ENCODE peak calls at places on chromosome 18, in six cellular contexts. S is BE2C, P is pancreas, J is HFF-Myc, U is H7, C is endodermal cell. R is an unnamed sample.
A peak's percentile ranks its signal among the peaks of the same experiment; 100 is the strongest.

GRCh38 chr18:711693-712400 is 583 bp downstream of the ENOSF1 start:
- DNase-seq in S (peak; percentile 30), P (peak; percentile 60), J (no peak), U (peak; percentile 64), C (peak; percentile 66), R (peak; percentile 56)

GRCh38 chr18:12811191-12811950 is 72.7 kb downstream of the PTPN2 start:
- DNase-seq in S (no peak), P (no peak), J (no peak), U (no peak), C (no peak), R (no peak)

GRCh38 chr18:54765636-54766035 is 62.6 kb upstream of the RAB27B start:
- DNase-seq in S (no peak), P (no peak), J (no peak), U (no peak), C (no peak), R (no peak)

GRCh38 chr18:45008694-45009372 is 328.1 kb downstream of the SETBP1 start:
- DNase-seq in S (no peak), P (no peak), J (no peak), U (no peak), C (no peak), R (no peak)

GRCh38 chr18:12255626-12256026 is 1.5 kb downstream of the CIDEA start:
- DNase-seq in S (no peak), P (no peak), J (no peak), U (no peak), C (peak; percentile 68), R (no peak)

GRCh38 chr18:56756971-56757370 is 105.8 kb downstream of the WDR7 start:
- DNase-seq in S (peak; percentile 18), P (no peak), J (no peak), U (no peak), C (no peak), R (no peak)

GRCh38 chr18:80245781-80246655 is 1.3 kb downstream of the PARD6G start:
- DNase-seq in S (no peak), P (no peak), J (no peak), U (peak; percentile 95), C (peak; percentile 88), R (no peak)

GRCh38 chr18:75290737-75291358 is 80.3 kb downstream of the TSHZ1 start:
- DNase-seq in S (no peak), P (no peak), J (no peak), U (no peak), C (no peak), R (no peak)

GRCh38 chr18:9755110-9755509 is 47.0 kb downstream of the RAB31 start:
- DNase-seq in S (no peak), P (no peak), J (no peak), U (no peak), C (no peak), R (no peak)

GRCh38 chr18:36634573-36635216 is 194.1 kb downstream of the TPGS2 start:
- DNase-seq in S (no peak), P (no peak), J (no peak), U (no peak), C (no peak), R (no peak)
- H3K4me3 ChIP-seq in S (no peak overlapping the region), P (no peak overlapping the region), J (no peak overlapping the region), U (no peak overlapping the region), C (no peak overlapping the region), R (no peak overlapping the region)

GRCh38 chr18:59556265-59556664 is 141.0 kb downstream of the CCBE1 start:
- DNase-seq in S (peak; percentile 42), P (no peak), J (no peak), U (no peak), C (no peak), R (no peak)

GRCh38 chr18:59561596-59561995 is 135.6 kb downstream of the CCBE1 start:
- DNase-seq in S (no peak), P (no peak), J (no peak), U (no peak), C (no peak), R (no peak)

GRCh38 chr18:59562751-59563150 is 134.5 kb downstream of the CCBE1 start:
- DNase-seq in S (no peak), P (no peak), J (no peak), U (no peak), C (no peak), R (no peak)

GRCh38 chr18:59560556-59560955 is 136.7 kb downstream of the CCBE1 start:
- DNase-seq in S (no peak), P (no peak), J (no peak), U (no peak), C (no peak), R (no peak)

GRCh38 chr18:59559528-59559927 is 137.7 kb downstream of the CCBE1 start:
- DNase-seq in S (no peak), P (no peak), J (no peak), U (no peak), C (no peak), R (no peak)
- H3K4me3 ChIP-seq in S (no peak overlapping the region), P (no peak overlapping the region), J (no peak overlapping the region), U (no peak overlapping the region), C (no peak overlapping the region), R (no peak overlapping the region)

GRCh38 chr18:76521367-76521766 is 26.3 kb upstream of the ZNF516 start:
- DNase-seq in S (no peak), P (no peak), J (no peak), U (no peak), C (no peak), R (no peak)

GRCh38 chr18:76514573-76514972 is 19.5 kb upstream of the ZNF516 start:
- DNase-seq in S (no peak), P (no peak), J (no peak), U (no peak), C (no peak), R (no peak)

GRCh38 chr18:76519156-76519549 is 24.1 kb upstream of the ZNF516 start:
- DNase-seq in S (no peak), P (no peak), J (no peak), U (peak; percentile 59), C (peak; percentile 65), R (no peak)

GRCh38 chr18:76518543-76519155 is 23.6 kb upstream of the ZNF516 start:
- DNase-seq in S (no peak), P (no peak), J (no peak), U (peak; percentile 66), C (peak; percentile 85), R (no peak)

DNA sequence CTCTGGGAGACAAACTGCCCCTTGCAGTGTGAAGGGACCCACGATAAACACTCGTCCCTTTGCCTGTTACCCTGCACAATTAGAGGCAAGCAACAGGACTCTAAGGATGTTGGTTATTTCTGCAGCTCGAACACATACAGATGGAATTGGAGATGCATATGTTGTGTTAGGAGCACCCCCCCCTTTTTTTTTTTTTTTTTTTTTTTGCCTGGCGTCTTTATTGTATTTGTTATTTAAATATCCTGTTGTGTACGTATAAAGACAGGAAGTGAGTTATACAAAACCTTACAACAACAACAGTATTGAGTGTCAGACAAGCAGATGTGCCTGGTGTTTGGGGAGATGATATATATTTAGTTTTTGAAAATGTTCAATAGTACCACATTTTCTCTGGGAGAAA is 23.0 kb upstream of the ZNF516 start:
- DNase-seq in S (no peak), P (no peak), J (no peak), U (no peak), C (no peak), R (no peak)
- H3K4me3 ChIP-seq in S (no peak overlapping the region), P (peak overlapping the region; percentile 19), J (peak overlapping the region; percentile 27), U (peak overlapping the region; percentile 35), C (peak overlapping the region; percentile 75), R (no peak overlapping the region)

GRCh38 chr18:37524546-37525301 is 40.9 kb downstream of the CELF4 start:
- DNase-seq in S (no peak), P (no peak), J (no peak), U (peak; percentile 94), C (peak; percentile 79), R (no peak)

GRCh38 chr18:37529296-37529695 is 36.3 kb downstream of the CELF4 start:
- DNase-seq in S (no peak), P (no peak), J (no peak), U (no peak), C (no peak), R (no peak)

GRCh38 chr18:37521500-37522465 is 43.8 kb downstream of the CELF4 start:
- DNase-seq in S (no peak), P (no peak), J (no peak), U (no peak), C (no peak), R (no peak)

GRCh38 chr18:37524139-37524538 is 41.5 kb downstream of the CELF4 start:
- DNase-seq in S (no peak), P (no peak), J (no peak), U (no peak), C (no peak), R (no peak)

GRCh38 chr18:37525302-37525585 is 40.4 kb downstream of the CELF4 start:
- DNase-seq in S (no peak), P (no peak), J (no peak), U (no peak), C (no peak), R (no peak)
- H3K4me3 ChIP-seq in S (no peak overlapping the region), P (no peak overlapping the region), J (no peak overlapping the region), U (peak overlapping the region; percentile 46), C (no peak overlapping the region), R (no peak overlapping the region)

DNA sequence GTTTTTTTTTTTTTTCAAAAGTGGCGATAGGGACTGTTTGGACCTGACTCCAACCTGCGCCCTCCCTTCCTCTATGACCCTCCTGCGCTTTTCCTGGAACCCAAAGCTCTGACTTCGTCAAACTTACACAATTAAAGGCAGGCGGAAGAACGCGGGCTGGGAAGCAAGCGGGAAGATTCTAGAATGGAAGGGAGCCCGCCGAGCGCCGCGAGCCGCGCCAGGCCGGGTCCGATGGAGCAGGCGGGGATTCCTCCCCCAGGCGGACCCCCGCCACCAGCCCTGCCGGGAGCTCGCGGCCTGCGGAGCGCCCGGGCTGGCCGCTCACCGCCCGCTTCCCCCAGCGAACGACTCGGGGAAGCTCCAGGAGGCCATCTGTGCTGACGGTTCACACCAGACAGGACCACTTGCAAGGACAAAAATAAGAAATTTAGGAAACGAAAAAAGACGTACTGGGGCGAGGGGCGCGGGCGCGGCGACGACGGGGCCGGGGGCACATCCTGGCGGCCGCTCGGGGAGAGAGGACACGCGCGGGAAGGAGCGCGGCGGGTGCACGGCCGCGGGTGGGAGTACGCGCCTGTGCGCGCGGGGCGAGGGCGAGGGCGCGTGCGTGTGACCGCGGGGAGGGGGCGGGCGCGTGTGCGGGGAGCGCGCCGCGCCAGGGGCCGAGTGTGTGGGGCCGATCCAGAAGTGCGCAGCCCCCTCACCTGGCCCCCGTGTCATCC is 1.1 kb upstream of the SALL3 start:
- DNase-seq in S (no peak), P (no peak), J (no peak), U (peak; percentile 87), C (peak; percentile 75), R (no peak)
- H3K4me3 ChIP-seq in S (no peak overlapping the region), P (no peak overlapping the region), J (no peak overlapping the region), U (peak overlapping the region; percentile 53), C (peak overlapping the region; percentile 45), R (no peak overlapping the region)

GRCh38 chr18:59957957-59958356 is 58.2 kb downstream of the PMAIP1 start:
- DNase-seq in S (peak; percentile 92), P (peak; percentile 57), J (peak; percentile 43), U (no peak), C (no peak), R (peak; percentile 32)
- H3K4me3 ChIP-seq in S (no peak overlapping the region), P (no peak overlapping the region), J (no peak overlapping the region), U (no peak overlapping the region), C (no peak overlapping the region), R (no peak overlapping the region)

GRCh38 chr18:59268722-59269562 is 4.3 kb downstream of the RAX start:
- DNase-seq in S (peak; percentile 57), P (no peak), J (no peak), U (peak; percentile 98), C (peak; percentile 94), R (peak; percentile 55)
- H3K4me3 ChIP-seq in S (no peak overlapping the region), P (peak overlapping the region; percentile 29), J (no peak overlapping the region), U (peak overlapping the region; percentile 53), C (peak overlapping the region; percentile 63), R (no peak overlapping the region)

GRCh38 chr18:52341617-52342381 is 1.8 kb downstream of the DCC start:
- DNase-seq in S (peak; percentile 8), P (no peak), J (no peak), U (peak; percentile 51), C (peak; percentile 80), R (no peak)
- H3K4me3 ChIP-seq in S (no peak overlapping the region), P (peak overlapping the region; percentile 24), J (no peak overlapping the region), U (peak overlapping the region; percentile 68), C (peak overlapping the region; percentile 78), R (no peak overlapping the region)

R was measured in MG63.